ENCODE peak calls at places on chromosomes 2 and 18, in ten cellular contexts. One of them, this sample, is unnamed.

GRCh38 chr2:163610817-163611556 is 124.8 kb downstream of the FIGN start:
- DNase-seq in K562: no peak
- DNase-seq in NB4: peak
- DNase-seq in kidney epithelial cell: no peak
- DNase-seq in MM.1S: no peak
- DNase-seq in fibroblast of pulmonary artery: no peak
- DNase-seq in IMR-90: no peak
- DNase-seq in heart left ventricle: no peak
- DNase-seq in astrocyte of the spinal cord: no peak
- DNase-seq in fibroblast of mammary gland: peak
- DNase-seq in this sample: no peak

GRCh38 chr2:84938194-84938879 is 32.6 kb upstream of the KCMF1 start:
- DNase-seq in NB4: no peak
- DNase-seq in heart left ventricle: no peak
- DNase-seq in fibroblast of pulmonary artery: no peak
- DNase-seq in K562: no peak
- DNase-seq in astrocyte of the spinal cord: no peak
- DNase-seq in MM.1S: peak
- DNase-seq in IMR-90: no peak
- DNase-seq in kidney epithelial cell: no peak
- DNase-seq in fibroblast of mammary gland: peak
- DNase-seq in this sample: no peak

GRCh38 chr18:44117821-44118220 is 562.9 kb upstream of the SETBP1 start:
- DNase-seq in astrocyte of the spinal cord: no peak
- DNase-seq in MM.1S: no peak
- DNase-seq in K562: no peak
- DNase-seq in NB4: no peak
- DNase-seq in IMR-90: no peak
- DNase-seq in kidney epithelial cell: peak
- DNase-seq in fibroblast of mammary gland: no peak
- DNase-seq in fibroblast of pulmonary artery: no peak
- DNase-seq in heart left ventricle: no peak
- DNase-seq in this sample: no peak

GRCh38 chr2:97950329-97951154 is 45.2 kb downstream of the TMEM131 start:
- DNase-seq in heart left ventricle: no peak
- DNase-seq in fibroblast of mammary gland: peak
- DNase-seq in NB4: no peak
- DNase-seq in fibroblast of pulmonary artery: peak
- DNase-seq in astrocyte of the spinal cord: peak
- DNase-seq in K562: no peak
- DNase-seq in kidney epithelial cell: peak
- DNase-seq in MM.1S: no peak
- DNase-seq in IMR-90: peak
- DNase-seq in this sample: peak

GRCh38 chr2:108193251-108193650 is 46.5 kb upstream of the SULT1C3 start:
- DNase-seq in MM.1S: no peak
- DNase-seq in fibroblast of mammary gland: no peak
- DNase-seq in NB4: no peak
- DNase-seq in K562: no peak
- DNase-seq in fibroblast of pulmonary artery: no peak
- DNase-seq in heart left ventricle: no peak
- DNase-seq in kidney epithelial cell: no peak
- DNase-seq in IMR-90: no peak
- DNase-seq in astrocyte of the spinal cord: peak
- DNase-seq in this sample: no peak

GRCh38 chr2:128788636-128789220 is 470.1 kb upstream of the HS6ST1 start:
- DNase-seq in astrocyte of the spinal cord: no peak
- DNase-seq in IMR-90: no peak
- DNase-seq in MM.1S: no peak
- DNase-seq in heart left ventricle: no peak
- DNase-seq in NB4: no peak
- DNase-seq in fibroblast of pulmonary artery: no peak
- DNase-seq in fibroblast of mammary gland: no peak
- DNase-seq in K562: no peak
- DNase-seq in kidney epithelial cell: no peak
- DNase-seq in this sample: no peak

GRCh38 chr2:67883316-67884080 is 179.3 kb downstream of the C1D start:
- DNase-seq in fibroblast of pulmonary artery: no peak
- DNase-seq in kidney epithelial cell: no peak
- DNase-seq in MM.1S: no peak
- DNase-seq in IMR-90: no peak
- DNase-seq in astrocyte of the spinal cord: no peak
- DNase-seq in heart left ventricle: no peak
- DNase-seq in fibroblast of mammary gland: no peak
- DNase-seq in NB4: no peak
- DNase-seq in K562: no peak
- DNase-seq in this sample: no peak

GRCh38 chr2:143901185-143901842 is 618.6 kb downstream of the ZEB2 start:
- DNase-seq in IMR-90: peak
- DNase-seq in MM.1S: no peak
- DNase-seq in K562: no peak
- DNase-seq in kidney epithelial cell: peak
- DNase-seq in fibroblast of pulmonary artery: peak
- DNase-seq in astrocyte of the spinal cord: peak
- DNase-seq in fibroblast of mammary gland: peak
- DNase-seq in NB4: peak
- DNase-seq in heart left ventricle: no peak
- DNase-seq in this sample: peak

GRCh38 chr18:45835057-45835634 is 9.7 kb downstream of the SIGLEC15 start:
- DNase-seq in fibroblast of pulmonary artery: no peak
- DNase-seq in K562: no peak
- DNase-seq in fibroblast of mammary gland: no peak
- DNase-seq in MM.1S: no peak
- DNase-seq in IMR-90: no peak
- DNase-seq in heart left ventricle: no peak
- DNase-seq in astrocyte of the spinal cord: no peak
- DNase-seq in kidney epithelial cell: no peak
- DNase-seq in NB4: no peak
- DNase-seq in this sample: no peak

GRCh38 chr18:28269750-28270149 is 92.8 kb upstream of the CDH2 start:
- DNase-seq in fibroblast of mammary gland: peak
- DNase-seq in fibroblast of pulmonary artery: no peak
- DNase-seq in astrocyte of the spinal cord: peak
- DNase-seq in IMR-90: no peak
- DNase-seq in K562: no peak
- DNase-seq in heart left ventricle: no peak
- DNase-seq in MM.1S: no peak
- DNase-seq in NB4: no peak
- DNase-seq in kidney epithelial cell: no peak
- DNase-seq in this sample: peak

GRCh38 chr2:197708331-197708730 is 3.2 kb downstream of the MARS2 start:
- DNase-seq in fibroblast of mammary gland: peak
- DNase-seq in fibroblast of pulmonary artery: peak
- DNase-seq in K562: no peak
- DNase-seq in astrocyte of the spinal cord: peak
- DNase-seq in kidney epithelial cell: peak
- DNase-seq in heart left ventricle: no peak
- DNase-seq in IMR-90: peak
- DNase-seq in MM.1S: no peak
- DNase-seq in NB4: peak
- DNase-seq in this sample: no peak

GRCh38 chr2:102806250-102806837 is 44.5 kb downstream of the TMEM182 start:
- DNase-seq in fibroblast of mammary gland: peak
- DNase-seq in K562: peak
- DNase-seq in IMR-90: peak
- DNase-seq in kidney epithelial cell: no peak
- DNase-seq in NB4: peak
- DNase-seq in MM.1S: peak
- DNase-seq in astrocyte of the spinal cord: peak
- DNase-seq in fibroblast of pulmonary artery: peak
- DNase-seq in heart left ventricle: peak
- DNase-seq in this sample: peak

GRCh38 chr2:8119782-8120551 is 561.9 kb upstream of the ID2 start:
- DNase-seq in heart left ventricle: no peak
- DNase-seq in NB4: no peak
- DNase-seq in fibroblast of mammary gland: peak
- DNase-seq in kidney epithelial cell: peak
- DNase-seq in fibroblast of pulmonary artery: peak
- DNase-seq in astrocyte of the spinal cord: peak
- DNase-seq in IMR-90: peak
- DNase-seq in MM.1S: no peak
- DNase-seq in K562: no peak
- DNase-seq in this sample: peak

GRCh38 chr2:8118940-8119781 is 562.7 kb upstream of the ID2 start:
- DNase-seq in K562: no peak
- DNase-seq in astrocyte of the spinal cord: no peak
- DNase-seq in NB4: no peak
- DNase-seq in kidney epithelial cell: no peak
- DNase-seq in IMR-90: no peak
- DNase-seq in heart left ventricle: no peak
- DNase-seq in fibroblast of mammary gland: no peak
- DNase-seq in fibroblast of pulmonary artery: no peak
- DNase-seq in MM.1S: no peak
- DNase-seq in this sample: no peak

GRCh38 chr2:8115451-8115850 is 566.4 kb upstream of the ID2 start:
- DNase-seq in MM.1S: no peak
- DNase-seq in fibroblast of mammary gland: no peak
- DNase-seq in kidney epithelial cell: no peak
- DNase-seq in astrocyte of the spinal cord: no peak
- DNase-seq in K562: no peak
- DNase-seq in heart left ventricle: no peak
- DNase-seq in fibroblast of pulmonary artery: no peak
- DNase-seq in IMR-90: no peak
- DNase-seq in NB4: no peak
- DNase-seq in this sample: no peak

GRCh38 chr2:8116661-8117060 is 565.2 kb upstream of the ID2 start:
- DNase-seq in MM.1S: peak
- DNase-seq in K562: no peak
- DNase-seq in heart left ventricle: no peak
- DNase-seq in fibroblast of pulmonary artery: no peak
- DNase-seq in fibroblast of mammary gland: no peak
- DNase-seq in IMR-90: no peak
- DNase-seq in kidney epithelial cell: no peak
- DNase-seq in NB4: peak
- DNase-seq in astrocyte of the spinal cord: no peak
- DNase-seq in this sample: no peak

GRCh38 chr2:8115966-8116365 is 565.9 kb upstream of the ID2 start:
- DNase-seq in NB4: no peak
- DNase-seq in IMR-90: peak
- DNase-seq in kidney epithelial cell: no peak
- DNase-seq in astrocyte of the spinal cord: no peak
- DNase-seq in MM.1S: no peak
- DNase-seq in fibroblast of pulmonary artery: no peak
- DNase-seq in heart left ventricle: no peak
- DNase-seq in fibroblast of mammary gland: peak
- DNase-seq in K562: no peak
- DNase-seq in this sample: peak
- TF ChIP-seq CTCF in NB4: no peak
- TF ChIP-seq CTCF in IMR-90: no peak
- TF ChIP-seq CTCF in kidney epithelial cell: no peak
- TF ChIP-seq CTCF in astrocyte of the spinal cord: no peak
- TF ChIP-seq CTCF in MM.1S: no peak
- TF ChIP-seq CTCF in fibroblast of pulmonary artery: no peak
- TF ChIP-seq CTCF in heart left ventricle: no peak
- TF ChIP-seq CTCF in fibroblast of mammary gland: no peak
- TF ChIP-seq CTCF in K562: no peak
- TF ChIP-seq CTCF in this sample: no peak

GRCh38 chr2:118190365-118190916 is 102.2 kb downstream of the INSIG2 start:
- DNase-seq in NB4: no peak
- DNase-seq in fibroblast of pulmonary artery: no peak
- DNase-seq in kidney epithelial cell: no peak
- DNase-seq in heart left ventricle: no peak
- DNase-seq in MM.1S: no peak
- DNase-seq in K562: no peak
- DNase-seq in IMR-90: no peak
- DNase-seq in fibroblast of mammary gland: peak
- DNase-seq in astrocyte of the spinal cord: no peak
- DNase-seq in this sample: no peak

GRCh38 chr2:118185210-118186109 is 97.2 kb downstream of the INSIG2 start:
- DNase-seq in IMR-90: peak
- DNase-seq in K562: peak
- DNase-seq in fibroblast of pulmonary artery: peak
- DNase-seq in kidney epithelial cell: no peak
- DNase-seq in NB4: peak
- DNase-seq in astrocyte of the spinal cord: peak
- DNase-seq in MM.1S: peak
- DNase-seq in heart left ventricle: peak
- DNase-seq in fibroblast of mammary gland: peak
- DNase-seq in this sample: no peak

GRCh38 chr2:118186110-118186857 is 98.0 kb downstream of the INSIG2 start:
- DNase-seq in K562: no peak
- DNase-seq in IMR-90: peak
- DNase-seq in astrocyte of the spinal cord: peak
- DNase-seq in MM.1S: peak
- DNase-seq in fibroblast of mammary gland: peak
- DNase-seq in kidney epithelial cell: peak
- DNase-seq in NB4: peak
- DNase-seq in fibroblast of pulmonary artery: peak
- DNase-seq in heart left ventricle: peak
- DNase-seq in this sample: peak

DNA sequence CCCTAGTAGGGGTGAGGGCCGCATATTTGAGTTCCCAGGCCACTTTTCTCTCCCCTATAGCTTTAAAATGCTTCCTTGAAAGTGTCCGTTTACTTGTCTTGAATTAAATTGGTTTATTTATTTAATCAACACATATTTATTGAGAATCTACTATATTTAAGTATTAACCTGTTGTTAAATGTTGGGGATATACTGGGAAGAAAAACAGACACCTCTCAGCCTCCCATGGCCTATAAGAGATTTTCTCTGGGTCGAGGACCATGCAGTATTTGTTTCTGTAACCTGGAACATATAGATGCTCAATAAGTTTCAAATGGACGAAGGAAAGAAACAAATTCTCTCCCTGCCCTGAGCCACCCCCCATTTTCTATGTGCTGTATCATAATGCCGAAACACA is 98.6 kb downstream of the INSIG2 start:
- DNase-seq in K562: no peak
- DNase-seq in NB4: no peak
- DNase-seq in IMR-90: no peak
- DNase-seq in astrocyte of the spinal cord: no peak
- DNase-seq in fibroblast of pulmonary artery: no peak
- DNase-seq in kidney epithelial cell: no peak
- DNase-seq in MM.1S: no peak
- DNase-seq in heart left ventricle: no peak
- DNase-seq in fibroblast of mammary gland: no peak
- DNase-seq in this sample: no peak
- H3K4me3 ChIP-seq in K562: no peak
- H3K4me3 ChIP-seq in NB4: no peak
- H3K4me3 ChIP-seq in IMR-90: peak
- H3K4me3 ChIP-seq in astrocyte of the spinal cord: no peak
- H3K4me3 ChIP-seq in fibroblast of pulmonary artery: peak
- H3K4me3 ChIP-seq in kidney epithelial cell: no peak
- H3K4me3 ChIP-seq in MM.1S: no peak
- H3K4me3 ChIP-seq in heart left ventricle: peak
- H3K4me3 ChIP-seq in fibroblast of mammary gland: peak
- H3K4me3 ChIP-seq in this sample: peak

GRCh38 chr2:208255557-208256106 is 761 bp upstream of the IDH1 start:
- DNase-seq in IMR-90: no peak
- DNase-seq in fibroblast of mammary gland: no peak
- DNase-seq in NB4: no peak
- DNase-seq in fibroblast of pulmonary artery: no peak
- DNase-seq in K562: no peak
- DNase-seq in kidney epithelial cell: no peak
- DNase-seq in astrocyte of the spinal cord: no peak
- DNase-seq in heart left ventricle: no peak
- DNase-seq in MM.1S: no peak
- DNase-seq in this sample: no peak
- TF ChIP-seq CTCF in IMR-90: no peak
- TF ChIP-seq CTCF in fibroblast of mammary gland: no peak
- TF ChIP-seq CTCF in NB4: no peak
- TF ChIP-seq CTCF in fibroblast of pulmonary artery: no peak
- TF ChIP-seq CTCF in K562: no peak
- TF ChIP-seq CTCF in kidney epithelial cell: no peak
- TF ChIP-seq CTCF in astrocyte of the spinal cord: no peak
- TF ChIP-seq CTCF in heart left ventricle: peak
- TF ChIP-seq CTCF in MM.1S: no peak
- TF ChIP-seq CTCF in this sample: no peak

GRCh38 chr18:63479826-63480225 is 3.1 kb downstream of the SERPINB5 start:
- DNase-seq in kidney epithelial cell: no peak
- DNase-seq in NB4: no peak
- DNase-seq in K562: no peak
- DNase-seq in IMR-90: no peak
- DNase-seq in MM.1S: no peak
- DNase-seq in fibroblast of mammary gland: no peak
- DNase-seq in fibroblast of pulmonary artery: no peak
- DNase-seq in astrocyte of the spinal cord: no peak
- DNase-seq in heart left ventricle: no peak
- DNase-seq in this sample: no peak
- H3K4me3 ChIP-seq in kidney epithelial cell: no peak
- H3K4me3 ChIP-seq in NB4: no peak
- H3K4me3 ChIP-seq in K562: no peak
- H3K4me3 ChIP-seq in IMR-90: no peak
- H3K4me3 ChIP-seq in MM.1S: no peak
- H3K4me3 ChIP-seq in fibroblast of mammary gland: no peak
- H3K4me3 ChIP-seq in fibroblast of pulmonary artery: no peak
- H3K4me3 ChIP-seq in astrocyte of the spinal cord: no peak
- H3K4me3 ChIP-seq in heart left ventricle: no peak
- H3K4me3 ChIP-seq in this sample: no peak